ENCODE peak calls at places on chromosome 19, in seven cellular contexts. N, S, U, A, D, J and H are unnamed samples.

GRCh38 chr19:30968210-30968609 is 381.0 kb downstream of the TSHZ3 start:
- DNase-seq in A (no peak), J (no peak), S (no peak), N (peak), U (no peak), D (no peak), H (no peak)

GRCh38 chr19:48756686-48757085 is 1.4 kb downstream of the FGF21 start:
- DNase-seq in U (peak), D (no peak), J (no peak), S (no peak), N (no peak), A (no peak), H (no peak)

GRCh38 chr19:4676955-4677731 is 7.0 kb upstream of the MYDGF start:
- DNase-seq in D (no peak), S (peak), U (peak), J (no peak), A (peak), N (peak), H (peak)

GRCh38 chr19:52896431-52897148 is 845 bp downstream of the ZNF320 start:
- DNase-seq in A (peak), J (no peak), U (peak), D (no peak), S (peak), N (peak), H (peak)

GRCh38 chr19:53553865-53554791 is 16.2 kb downstream of the ZNF331 start:
- DNase-seq in N (no peak), J (peak), U (peak), S (peak), A (peak), D (peak), H (peak)

GRCh38 chr19:47074621-47075020 is 26.2 kb upstream of the TMEM160 start:
- DNase-seq in N (no peak), U (no peak), A (no peak), D (no peak), J (no peak), S (no peak), H (no peak)

GRCh38 chr19:1122972-1123363 is 19.2 kb downstream of the GPX4 start:
- DNase-seq in N (peak), U (peak), S (no peak), D (no peak), J (no peak), A (peak), H (peak)

GRCh38 chr19:8512991-8513686 is 828 bp downstream of the ZNF414 start:
- DNase-seq in N (peak), D (no peak), U (peak), J (no peak), S (no peak), A (no peak), H (no peak)

GRCh38 chr19:5692785-5693194 is 2.7 kb downstream of the RPL36 start:
- DNase-seq in A (no peak), S (no peak), D (no peak), N (no peak), U (no peak), J (no peak), H (no peak)

GRCh38 chr19:40335855-40336700 is 12.1 kb downstream of the C19orf47 start:
- DNase-seq in J (peak), A (no peak), U (no peak), D (no peak), S (no peak), N (no peak), H (no peak)